ENCODE peak calls at places on chromosomes 6 and 20, in eight cellular contexts. One of them, this sample, is unnamed.

GRCh38 chr6:167703781-167704180 is 122.9 kb upstream of the AFDN start:
- DNase-seq in NCI-H524: no peak
- DNase-seq in activated CD4-positive, alpha-beta T cell treated with anti-CD3 and anti-CD28 coated beads, Interleukin-2, amount 50 U/mL, for 48 hours: no peak
- DNase-seq in activated T-cell treated with anti-CD3 and anti-CD28 coated beads for 1 hour: no peak
- DNase-seq in dorsolateral prefrontal cortex: no peak
- DNase-seq in activated CD8-positive, alpha-beta memory T cell treated with anti-CD3 and anti-CD28 coated beads, Interleukin-2, amount 50 U/mL, for 48 hours: no peak
- DNase-seq in T-helper 9 cell: no peak
- DNase-seq in non-pigmented ciliary epithelial cell: no peak
- DNase-seq in this sample: no peak

GRCh38 chr20:46844965-46845364 is 49.7 kb upstream of the EYA2 start:
- DNase-seq in NCI-H524: no peak
- DNase-seq in activated CD4-positive, alpha-beta T cell treated with anti-CD3 and anti-CD28 coated beads, Interleukin-2, amount 50 U/mL, for 48 hours: no peak
- DNase-seq in activated T-cell treated with anti-CD3 and anti-CD28 coated beads for 1 hour: no peak
- DNase-seq in dorsolateral prefrontal cortex: no peak
- DNase-seq in activated CD8-positive, alpha-beta memory T cell treated with anti-CD3 and anti-CD28 coated beads, Interleukin-2, amount 50 U/mL, for 48 hours: no peak
- DNase-seq in T-helper 9 cell: no peak
- DNase-seq in non-pigmented ciliary epithelial cell: no peak
- DNase-seq in this sample: no peak

GRCh38 chr6:72624557-72625160 is 2.8 kb downstream of the KCNQ5 start:
- DNase-seq in NCI-H524: peak; percentile 73
- DNase-seq in activated CD4-positive, alpha-beta T cell treated with anti-CD3 and anti-CD28 coated beads, Interleukin-2, amount 50 U/mL, for 48 hours: no peak
- DNase-seq in activated T-cell treated with anti-CD3 and anti-CD28 coated beads for 1 hour: no peak
- DNase-seq in dorsolateral prefrontal cortex: no peak
- DNase-seq in activated CD8-positive, alpha-beta memory T cell treated with anti-CD3 and anti-CD28 coated beads, Interleukin-2, amount 50 U/mL, for 48 hours: no peak
- DNase-seq in T-helper 9 cell: no peak
- DNase-seq in non-pigmented ciliary epithelial cell: no peak
- DNase-seq in this sample: peak; percentile 40

GRCh38 chr20:41798926-41799502 is 180.8 kb upstream of the CHD6 start:
- DNase-seq in NCI-H524: no peak
- DNase-seq in activated CD4-positive, alpha-beta T cell treated with anti-CD3 and anti-CD28 coated beads, Interleukin-2, amount 50 U/mL, for 48 hours: no peak
- DNase-seq in activated T-cell treated with anti-CD3 and anti-CD28 coated beads for 1 hour: no peak
- DNase-seq in dorsolateral prefrontal cortex: no peak
- DNase-seq in activated CD8-positive, alpha-beta memory T cell treated with anti-CD3 and anti-CD28 coated beads, Interleukin-2, amount 50 U/mL, for 48 hours: no peak
- DNase-seq in T-helper 9 cell: no peak
- DNase-seq in non-pigmented ciliary epithelial cell: no peak
- DNase-seq in this sample: no peak

GRCh38 chr6:32576261-32576660 is 13.4 kb downstream of the HLA-DRB1 start:
- DNase-seq in NCI-H524: no peak
- DNase-seq in activated CD4-positive, alpha-beta T cell treated with anti-CD3 and anti-CD28 coated beads, Interleukin-2, amount 50 U/mL, for 48 hours: no peak
- DNase-seq in activated T-cell treated with anti-CD3 and anti-CD28 coated beads for 1 hour: no peak
- DNase-seq in dorsolateral prefrontal cortex: no peak
- DNase-seq in activated CD8-positive, alpha-beta memory T cell treated with anti-CD3 and anti-CD28 coated beads, Interleukin-2, amount 50 U/mL, for 48 hours: no peak
- DNase-seq in T-helper 9 cell: no peak
- DNase-seq in non-pigmented ciliary epithelial cell: no peak
- DNase-seq in this sample: no peak

GRCh38 chr6:7058250-7058923 is 49.4 kb upstream of the RREB1 start:
- DNase-seq in NCI-H524: no peak
- DNase-seq in activated CD4-positive, alpha-beta T cell treated with anti-CD3 and anti-CD28 coated beads, Interleukin-2, amount 50 U/mL, for 48 hours: peak; percentile 14
- DNase-seq in activated T-cell treated with anti-CD3 and anti-CD28 coated beads for 1 hour: no peak
- DNase-seq in dorsolateral prefrontal cortex: no peak
- DNase-seq in activated CD8-positive, alpha-beta memory T cell treated with anti-CD3 and anti-CD28 coated beads, Interleukin-2, amount 50 U/mL, for 48 hours: no peak
- DNase-seq in T-helper 9 cell: no peak
- DNase-seq in non-pigmented ciliary epithelial cell: peak; percentile 98
- DNase-seq in this sample: peak; percentile 12

GRCh38 chr20:12201289-12201991 is 283.7 kb downstream of the BTBD3 start:
- DNase-seq in NCI-H524: peak; percentile 43
- DNase-seq in activated CD4-positive, alpha-beta T cell treated with anti-CD3 and anti-CD28 coated beads, Interleukin-2, amount 50 U/mL, for 48 hours: no peak
- DNase-seq in activated T-cell treated with anti-CD3 and anti-CD28 coated beads for 1 hour: no peak
- DNase-seq in dorsolateral prefrontal cortex: no peak
- DNase-seq in activated CD8-positive, alpha-beta memory T cell treated with anti-CD3 and anti-CD28 coated beads, Interleukin-2, amount 50 U/mL, for 48 hours: no peak
- DNase-seq in T-helper 9 cell: no peak
- DNase-seq in non-pigmented ciliary epithelial cell: peak; percentile 22
- DNase-seq in this sample: no peak

GRCh38 chr20:36144336-36144735 is 10.2 kb upstream of the EPB41L1 start:
- DNase-seq in NCI-H524: peak; percentile 24
- DNase-seq in activated CD4-positive, alpha-beta T cell treated with anti-CD3 and anti-CD28 coated beads, Interleukin-2, amount 50 U/mL, for 48 hours: no peak
- DNase-seq in activated T-cell treated with anti-CD3 and anti-CD28 coated beads for 1 hour: no peak
- DNase-seq in dorsolateral prefrontal cortex: no peak
- DNase-seq in activated CD8-positive, alpha-beta memory T cell treated with anti-CD3 and anti-CD28 coated beads, Interleukin-2, amount 50 U/mL, for 48 hours: no peak
- DNase-seq in T-helper 9 cell: no peak
- DNase-seq in non-pigmented ciliary epithelial cell: no peak
- DNase-seq in this sample: no peak

GRCh38 chr20:44407402-44408184 is 52.1 kb downstream of the HNF4A start:
- DNase-seq in NCI-H524: no peak
- DNase-seq in activated CD4-positive, alpha-beta T cell treated with anti-CD3 and anti-CD28 coated beads, Interleukin-2, amount 50 U/mL, for 48 hours: no peak
- DNase-seq in activated T-cell treated with anti-CD3 and anti-CD28 coated beads for 1 hour: no peak
- DNase-seq in dorsolateral prefrontal cortex: no peak
- DNase-seq in activated CD8-positive, alpha-beta memory T cell treated with anti-CD3 and anti-CD28 coated beads, Interleukin-2, amount 50 U/mL, for 48 hours: no peak
- DNase-seq in T-helper 9 cell: no peak
- DNase-seq in non-pigmented ciliary epithelial cell: no peak
- DNase-seq in this sample: no peak

GRCh38 chr6:169501128-169501527 is 200.7 kb downstream of the WDR27 start:
- DNase-seq in NCI-H524: no peak
- DNase-seq in activated CD4-positive, alpha-beta T cell treated with anti-CD3 and anti-CD28 coated beads, Interleukin-2, amount 50 U/mL, for 48 hours: no peak
- DNase-seq in activated T-cell treated with anti-CD3 and anti-CD28 coated beads for 1 hour: no peak
- DNase-seq in dorsolateral prefrontal cortex: peak; percentile 57
- DNase-seq in activated CD8-positive, alpha-beta memory T cell treated with anti-CD3 and anti-CD28 coated beads, Interleukin-2, amount 50 U/mL, for 48 hours: no peak
- DNase-seq in T-helper 9 cell: no peak
- DNase-seq in non-pigmented ciliary epithelial cell: no peak
- DNase-seq in this sample: no peak